ENCODE peak calls at places on chromosomes 16 and 17, in seven cellular contexts. D is heart left ventricle, M is adrenal gland, T is IMR-90, A is Peyer's patch, U is transverse colon, V is lower leg skin. N is an unnamed sample.

GRCh38 chr17:69669441-69670178 is 255.1 kb downstream of the MAP2K6 start:
- DNase-seq in T (peak; percentile 65), D (no peak), M (no peak), U (no peak), V (no peak), A (no peak), N (no peak)

GRCh38 chr17:50615818-50616217 is 18.9 kb upstream of the ABCC3 start:
- DNase-seq in A (no peak), U (no peak), D (no peak), T (peak; percentile 29), V (no peak), M (no peak), N (no peak)

GRCh38 chr17:44417553-44417952 is 28.1 kb upstream of the ITGA2B start:
- DNase-seq in V (no peak), D (no peak), A (no peak), M (peak; percentile 56), T (peak; percentile 97), U (no peak), N (peak; percentile 25)

GRCh38 chr16:58393138-58393504 is 850 bp downstream of the GINS3 start:
- DNase-seq in T (no peak), V (no peak), M (no peak), A (no peak), U (no peak), D (no peak), N (no peak)

GRCh38 chr17:17921192-17922082 is 50.8 kb downstream of the TOM1L2 start:
- DNase-seq in A (peak; percentile 40), V (no peak), D (peak; percentile 41), T (peak; percentile 90), M (peak; percentile 57), U (no peak), N (no peak)

GRCh38 chr17:35804658-35805192 is 4.6 kb upstream of the TAF15 start:
- DNase-seq in T (peak; percentile 92), U (peak; percentile 50), V (peak; percentile 55), A (peak; percentile 73), M (peak; percentile 64), D (no peak), N (peak; percentile 66)

GRCh38 chr17:10276436-10276835 is 78.0 kb upstream of the GAS7 start:
- DNase-seq in U (no peak), M (no peak), T (no peak), V (no peak), D (no peak), A (no peak), N (no peak)

GRCh38 chr17:59825533-59826316 is 67.0 kb downstream of the TUBD1 start:
- DNase-seq in V (no peak), M (peak; percentile 34), U (no peak), D (no peak), T (peak; percentile 90), A (peak; percentile 47), N (no peak)

GRCh38 chr17:82062984-82063368 is 2.6 kb downstream of the DUS1L start:
- DNase-seq in T (no peak), M (no peak), U (no peak), V (no peak), A (no peak), D (no peak), N (no peak)

GRCh38 chr17:82065193-82065637 is 389 bp downstream of the DUS1L start:
- DNase-seq in D (no peak), U (no peak), T (peak; percentile 24), A (no peak), M (no peak), V (no peak), N (no peak)

GRCh38 chr17:82065638-82066303 is at the start of gene DUS1L:
- DNase-seq in A (peak; percentile 76), D (peak; percentile 77), U (peak; percentile 67), V (no peak), M (peak; percentile 52), T (peak; percentile 37), N (peak; percentile 67)

GRCh38 chr17:82063424-82064415 is 1.9 kb downstream of the DUS1L start:
- DNase-seq in A (no peak), D (peak; percentile 18), U (no peak), T (no peak), M (no peak), V (no peak), N (no peak)

DNA sequence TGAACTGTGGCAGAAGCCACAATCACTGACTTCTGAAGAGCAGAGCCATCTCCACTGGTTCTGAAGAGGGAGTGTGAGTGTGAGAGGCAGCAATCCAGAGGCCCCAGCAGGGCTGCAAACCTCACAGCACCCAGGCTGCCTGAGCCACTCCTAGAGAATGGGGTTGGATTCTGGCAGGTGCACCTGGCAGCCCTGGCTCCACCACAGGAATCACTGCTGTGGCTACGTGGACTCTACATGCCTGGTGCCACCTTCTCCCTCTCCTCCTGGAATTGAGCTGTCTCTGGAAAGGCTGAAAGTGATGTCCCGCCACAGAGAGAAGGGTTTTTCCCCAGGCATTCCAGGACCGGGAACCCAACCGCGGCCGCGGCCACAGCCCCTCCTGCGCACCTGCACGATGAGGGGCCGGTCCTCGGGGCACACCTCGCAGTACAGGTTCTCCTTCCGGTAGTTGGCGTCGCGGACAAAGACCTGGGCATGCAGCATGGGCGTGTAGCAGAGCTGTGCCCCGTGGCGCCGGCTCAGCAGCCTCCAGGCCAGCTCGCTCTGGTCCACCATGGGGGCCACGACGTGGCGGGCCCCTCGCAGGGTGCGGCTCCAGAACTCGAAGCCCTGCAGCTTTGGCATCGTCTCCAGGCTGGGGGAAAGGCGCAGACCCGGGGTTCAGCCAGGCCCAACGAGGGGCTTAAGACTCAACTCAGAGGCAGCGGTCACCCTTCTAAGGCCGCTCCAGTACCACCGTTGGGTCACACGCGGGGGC is 991 bp downstream of the DUS1L start:
- DNase-seq in D (peak; percentile 24), V (no peak), M (no peak), A (peak; percentile 60), T (no peak), U (peak; percentile 64), N (peak; percentile 44)
- TF ChIP-seq POLR2A in D (no peak), V (no peak), M (no peak), A (no peak), T (no peak), U (peak; percentile 43), N (no peak)

GRCh38 chr17:79011451-79012147 is 2.0 kb upstream of the CANT1 start:
- DNase-seq in A (peak; percentile 4), D (no peak), T (peak; percentile 85), M (peak; percentile 29), U (no peak), V (no peak), N (no peak)

GRCh38 chr17:79009397-79010303 is at the start of gene CANT1:
- DNase-seq in U (peak; percentile 89), M (peak; percentile 85), A (peak; percentile 92), D (peak; percentile 92), T (peak; percentile 77), V (no peak), N (peak; percentile 86)

GRCh38 chr17:79008666-79009387 is 737 bp downstream of the CANT1 start:
- DNase-seq in U (no peak), M (no peak), D (no peak), T (no peak), A (peak; percentile 41), V (no peak), N (no peak)

GRCh38 chr17:79012563-79013134 is 3.1 kb upstream of the CANT1 start:
- DNase-seq in A (peak; percentile 17), D (no peak), U (no peak), T (no peak), M (no peak), V (no peak), N (no peak)

GRCh38 chr17:79010304-79010646 is 711 bp upstream of the CANT1 start:
- DNase-seq in V (no peak), M (no peak), D (peak; percentile 34), T (no peak), A (peak; percentile 45), U (no peak), N (no peak)
- H3K4me3 ChIP-seq in V (no peak overlapping the region), M (no peak overlapping the region), D (no peak overlapping the region), T (peak overlapping the region; percentile 67), A (peak overlapping the region; percentile 72), U (peak overlapping the region; percentile 71), N (no peak overlapping the region)

GRCh38 chr16:647173-647902 is 1.8 kb upstream of the WDR90 start:
- DNase-seq in M (no peak), A (no peak), D (no peak), T (no peak), U (peak; percentile 71), V (no peak), N (no peak)

GRCh38 chr16:648071-648785 is 937 bp upstream of the WDR90 start:
- DNase-seq in M (no peak), A (peak; percentile 90), U (peak; percentile 90), T (no peak), D (no peak), V (no peak), N (peak; percentile 88)

GRCh38 chr16:646679-647172 is 2.4 kb upstream of the WDR90 start:
- DNase-seq in M (no peak), T (no peak), D (no peak), A (no peak), V (no peak), U (no peak), N (no peak)

GRCh38 chr16:644556-644955 is 2.9 kb downstream of the MCRIP2 start:
- DNase-seq in D (no peak), M (no peak), A (no peak), U (no peak), V (no peak), T (no peak), N (no peak)

DNA sequence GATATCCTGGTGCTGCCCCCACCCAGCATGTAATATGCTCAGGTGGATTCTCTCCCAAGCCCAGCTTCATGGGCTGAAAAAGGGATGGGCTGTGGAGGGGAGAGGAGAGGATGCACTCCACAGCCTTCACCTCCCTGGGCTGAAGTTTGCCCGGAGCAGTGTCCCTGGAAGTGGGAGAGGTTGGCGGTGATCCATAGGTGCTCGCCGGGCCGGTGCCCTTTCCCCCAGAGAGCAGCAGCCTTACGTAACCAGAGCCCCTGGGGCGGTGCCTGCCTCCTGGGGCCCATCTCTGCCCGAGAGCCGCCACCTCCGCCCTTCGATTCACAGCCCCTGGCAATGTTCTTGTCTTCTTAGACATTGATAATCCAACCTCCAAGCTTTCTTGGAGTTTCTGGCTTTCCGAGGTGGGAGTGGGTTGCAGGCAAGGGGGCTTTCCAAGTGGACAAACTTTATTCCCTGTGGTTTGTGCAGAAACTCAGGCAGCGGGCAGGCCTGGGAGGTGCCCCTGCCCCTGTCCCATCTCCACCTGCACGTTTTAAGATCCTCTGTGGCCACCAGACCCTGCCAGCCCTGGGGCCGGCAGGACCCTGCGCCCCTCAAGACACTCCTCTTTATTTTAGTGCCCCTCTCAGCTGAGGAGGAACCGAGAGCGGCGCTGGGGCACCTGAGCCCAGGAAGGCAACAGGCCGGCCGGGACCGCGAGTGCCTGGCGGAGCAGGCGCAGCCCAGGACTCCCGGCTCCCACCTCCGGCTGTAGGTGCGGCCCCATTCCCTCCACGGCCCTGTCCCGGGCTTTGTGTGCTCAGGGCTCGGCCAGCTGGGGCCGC is 3.1 kb upstream of the WDR90 start:
- DNase-seq in V (no peak), T (no peak), D (peak; percentile 71), A (peak; percentile 90), U (peak; percentile 89), M (peak; percentile 83), N (no peak)
- TF ChIP-seq CTCF in V (no peak), T (no peak), D (no peak), A (no peak), U (no peak), M (no peak), N (no peak)

DNA sequence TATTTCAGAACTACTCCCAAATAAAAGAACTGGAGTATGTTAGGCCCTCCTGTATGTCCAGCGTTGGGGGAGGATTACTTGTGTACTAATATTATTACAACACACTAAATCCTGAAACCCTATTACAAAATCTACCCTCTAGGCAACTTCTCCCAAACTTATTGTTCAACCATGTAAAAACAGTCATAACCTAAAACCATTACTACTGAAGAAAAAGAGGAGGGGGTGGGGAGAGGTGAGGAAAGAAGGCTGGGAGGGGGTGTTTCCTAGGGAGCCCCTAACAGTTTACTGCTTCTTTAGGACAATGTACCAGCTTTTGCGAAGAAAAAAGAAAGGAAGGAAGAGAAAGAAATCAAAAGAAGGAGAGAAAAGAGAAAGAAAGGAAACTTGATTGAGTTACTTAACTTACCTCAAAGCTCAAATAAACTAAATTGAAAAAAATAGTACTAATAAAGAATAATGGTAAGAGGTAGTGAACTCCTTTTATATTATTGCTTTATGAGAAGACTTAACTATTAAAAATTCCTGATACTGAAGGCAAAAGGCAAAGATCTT is 2.3 kb downstream of the SALL1 start:
- DNase-seq in A (no peak), T (no peak), V (no peak), D (no peak), U (no peak), M (no peak), N (no peak)
- TF ChIP-seq POLR2A in A (no peak), T (no peak), V (no peak), D (no peak), U (no peak), M (no peak), N (no peak)

N was measured in body of pancreas.